ENCODE peak calls at places on chromosomes 5 and 9, in ten cellular contexts. Y, O, C, K, G, P, V, J, S and D are unnamed samples.

GRCh38 chr9:91966503-91966902 is 16.5 kb upstream of the ROR2 start:
- DNase-seq in Y (no peak), O (no peak), C (no peak), K (no peak), G (no peak), P (no peak), V (no peak), J (no peak), S (no peak), D (no peak)

GRCh38 chr9:21993007-21993406 is 1.2 kb downstream of the CDKN2A start:
- DNase-seq in Y (no peak), O (no peak), C (no peak), K (no peak), G (no peak), P (no peak), V (no peak), J (no peak), S (no peak), D (no peak)

GRCh38 chr5:175567954-175568353 is 89.6 kb downstream of the SFXN1 start:
- DNase-seq in Y (no peak), O (no peak), C (no peak), K (no peak), G (no peak), P (no peak), V (no peak), J (no peak), S (no peak), D (no peak)

GRCh38 chr9:129483467-129484324 is 137.2 kb downstream of the C9orf50 start:
- DNase-seq in Y (peak), O (no peak), C (peak), K (peak), G (no peak), P (peak), V (peak), J (peak), S (peak), D (no peak)

GRCh38 chr9:99274511-99274910 is 52.4 kb downstream of the SEC61B start:
- DNase-seq in Y (no peak), O (no peak), C (no peak), K (no peak), G (no peak), P (no peak), V (no peak), J (no peak), S (no peak), D (no peak)

GRCh38 chr5:105878402-105878801 is 1792.3 kb downstream of the EFNA5 start:
- DNase-seq in Y (no peak), O (no peak), C (no peak), K (no peak), G (no peak), P (no peak), V (no peak), J (no peak), S (no peak), D (no peak)

GRCh38 chr5:116507941-116508655 is 66.5 kb downstream of the SEMA6A start:
- DNase-seq in Y (no peak), O (no peak), C (no peak), K (no peak), G (no peak), P (no peak), V (no peak), J (no peak), S (no peak), D (no peak)

GRCh38 chr9:135701067-135701967 is 668 bp upstream of the KCNT1 start:
- DNase-seq in Y (no peak), O (no peak), C (peak), K (no peak), G (peak), P (peak), V (no peak), J (no peak), S (no peak), D (peak)

GRCh38 chr5:122165574-122166021 is 36.3 kb downstream of the ZNF474 start:
- DNase-seq in Y (no peak), O (no peak), C (no peak), K (no peak), G (no peak), P (no peak), V (no peak), J (no peak), S (peak), D (no peak)

GRCh38 chr9:126127591-126127990 is 199.0 kb upstream of the MVB12B start:
- DNase-seq in Y (peak), O (no peak), C (no peak), K (peak), G (no peak), P (peak), V (no peak), J (no peak), S (no peak), D (no peak)

GRCh38 chr5:61808884-61809283 is 476.8 kb downstream of the ZSWIM6 start:
- DNase-seq in Y (no peak), O (no peak), C (no peak), K (no peak), G (no peak), P (no peak), V (no peak), J (no peak), S (no peak), D (no peak)

GRCh38 chr9:112112941-112113399 is 62.1 kb downstream of the SUSD1 start:
- DNase-seq in Y (peak), O (no peak), C (peak), K (no peak), G (peak), P (no peak), V (no peak), J (no peak), S (peak), D (peak)

GRCh38 chr9:79581794-79582193 is 10.0 kb downstream of the TLE4 start:
- DNase-seq in Y (no peak), O (no peak), C (peak), K (peak), G (no peak), P (no peak), V (no peak), J (no peak), S (no peak), D (no peak)

GRCh38 chr5:168177831-168178450 is 113.5 kb upstream of the WWC1 start:
- DNase-seq in Y (no peak), O (no peak), C (peak), K (no peak), G (no peak), P (no peak), V (peak), J (no peak), S (no peak), D (no peak)

GRCh38 chr5:43041669-43042175 is 1.6 kb upstream of the ANXA2R start:
- DNase-seq in Y (peak), O (peak), C (no peak), K (peak), G (no peak), P (no peak), V (no peak), J (peak), S (peak), D (no peak)

GRCh38 chr5:61993446-61994017 is 312.5 kb upstream of the KIF2A start:
- DNase-seq in Y (no peak), O (no peak), C (no peak), K (no peak), G (no peak), P (no peak), V (no peak), J (no peak), S (no peak), D (no peak)

GRCh38 chr5:136077046-136077445 is 48.3 kb downstream of the TGFBI start:
- DNase-seq in Y (no peak), O (no peak), C (no peak), K (no peak), G (no peak), P (no peak), V (no peak), J (no peak), S (no peak), D (no peak)

GRCh38 chr5:136080113-136080482 is 51.3 kb downstream of the TGFBI start:
- DNase-seq in Y (no peak), O (no peak), C (peak), K (no peak), G (no peak), P (no peak), V (no peak), J (no peak), S (no peak), D (no peak)

GRCh38 chr5:136073714-136074113 is 44.9 kb downstream of the TGFBI start:
- DNase-seq in Y (no peak), O (no peak), C (no peak), K (no peak), G (peak), P (no peak), V (no peak), J (no peak), S (no peak), D (no peak)

GRCh38 chr5:136079195-136079985 is 50.6 kb downstream of the TGFBI start:
- DNase-seq in Y (no peak), O (no peak), C (peak), K (no peak), G (no peak), P (no peak), V (no peak), J (no peak), S (no peak), D (peak)

GRCh38 chr5:136075339-136075885 is 46.6 kb downstream of the TGFBI start:
- DNase-seq in Y (no peak), O (no peak), C (no peak), K (no peak), G (no peak), P (no peak), V (no peak), J (no peak), S (no peak), D (no peak)
- TF ChIP-seq CTCF in Y (no peak), O (no peak), C (no peak), K (no peak), G (no peak), P (no peak), V (no peak), J (no peak), S (no peak), D (no peak)

DNA sequence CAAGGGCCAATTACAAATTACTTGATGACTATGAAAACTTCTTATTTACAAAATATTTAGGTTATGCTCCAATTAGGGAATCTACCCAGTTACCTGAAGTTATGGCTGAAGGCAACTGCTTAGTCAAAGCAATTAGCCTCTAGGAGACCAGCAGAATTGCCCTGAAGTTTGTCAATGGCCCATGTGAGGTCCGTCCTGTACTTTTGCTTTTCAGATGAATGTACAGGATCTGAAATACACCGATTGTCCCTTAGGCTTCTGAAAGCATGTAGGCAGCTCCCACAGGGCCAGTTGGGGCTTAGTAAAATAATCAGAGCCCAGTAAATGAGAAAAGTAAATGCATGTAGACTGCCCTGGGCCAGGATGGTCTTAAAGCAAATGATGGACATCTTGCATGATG is 93.3 kb downstream of the DAPK1 start:
- DNase-seq in Y (no peak), O (no peak), C (no peak), K (no peak), G (no peak), P (no peak), V (no peak), J (no peak), S (no peak), D (no peak)
- TF ChIP-seq CTCF in Y (no peak), O (no peak), C (no peak), K (no peak), G (no peak), P (no peak), V (no peak), J (no peak), S (no peak), D (no peak)

DNA sequence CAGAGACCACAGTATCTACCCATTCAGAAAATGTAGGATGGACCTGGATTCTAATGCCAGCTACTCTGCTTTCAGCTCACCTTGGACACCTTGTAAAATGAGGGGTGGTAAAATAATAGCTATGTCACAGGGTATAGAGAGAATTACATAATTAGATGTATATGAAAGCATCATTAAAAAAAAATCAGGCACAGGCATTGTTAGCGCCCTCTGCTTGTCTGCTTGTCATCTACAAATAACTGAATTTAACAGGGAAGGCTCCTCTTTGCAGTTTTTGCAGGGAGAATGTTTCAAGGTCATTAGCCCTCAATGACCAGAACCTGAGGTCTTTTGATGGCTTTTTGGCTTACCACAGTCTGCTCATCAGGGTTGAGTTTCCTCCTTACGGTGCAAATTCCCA is 58.0 kb downstream of the GPR21 start:
- DNase-seq in Y (no peak), O (no peak), C (no peak), K (no peak), G (no peak), P (no peak), V (no peak), J (no peak), S (no peak), D (no peak)
- TF ChIP-seq CTCF in Y (no peak), O (no peak), C (peak), K (no peak), G (no peak), P (no peak), V (no peak), J (no peak), S (no peak), D (no peak)

GRCh38 chr5:135462304-135462703 is 10.2 kb upstream of the TIFAB start:
- DNase-seq in Y (peak), O (peak), C (peak), K (peak), G (peak), P (no peak), V (no peak), J (no peak), S (peak), D (peak)
- TF ChIP-seq CTCF in Y (no peak), O (peak), C (peak), K (no peak), G (peak), P (peak), V (peak), J (peak), S (peak), D (peak)

DNA sequence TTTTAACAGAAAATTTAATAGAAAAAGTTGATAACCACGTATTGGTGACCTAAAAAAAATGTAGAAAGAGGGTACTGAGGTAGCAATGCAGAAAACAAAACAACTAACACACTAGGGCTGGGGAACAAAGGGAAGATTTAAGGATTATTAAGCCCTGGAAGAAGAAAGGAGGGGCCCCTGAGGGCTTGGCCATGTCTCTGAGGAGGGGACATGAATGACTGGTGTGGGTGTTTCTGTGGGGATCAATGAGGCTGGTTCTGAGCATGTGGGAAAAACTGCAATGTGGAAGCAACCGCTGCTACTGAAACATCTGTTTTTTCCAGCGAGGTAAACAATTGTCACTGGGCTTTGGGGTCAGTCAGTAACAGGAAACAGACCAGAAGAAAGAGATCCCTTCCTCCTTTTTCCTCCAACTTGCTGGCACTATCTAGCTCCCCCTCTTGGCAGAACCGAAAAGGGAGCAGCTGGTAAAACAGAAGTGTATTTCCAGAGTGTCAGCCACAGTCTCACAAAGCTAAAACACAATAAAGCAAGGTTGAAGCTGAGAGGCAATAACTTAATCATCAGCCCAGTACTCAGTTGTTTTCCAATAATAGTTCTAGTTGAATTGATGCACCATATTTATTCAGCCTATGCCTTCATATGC is 48.3 kb downstream of the ATPSCKMT start:
- DNase-seq in Y (no peak), O (peak), C (peak), K (peak), G (no peak), P (no peak), V (no peak), J (no peak), S (no peak), D (no peak)
- TF ChIP-seq CTCF in Y (no peak), O (peak), C (peak), K (no peak), G (peak), P (no peak), V (peak), J (peak), S (no peak), D (no peak)

GRCh38 chr5:147460380-147460779 is 49.5 kb downstream of the DPYSL3 start:
- DNase-seq in Y (no peak), O (no peak), C (no peak), K (no peak), G (no peak), P (no peak), V (no peak), J (no peak), S (no peak), D (no peak)
- TF ChIP-seq CTCF in Y (no peak), O (no peak), C (no peak), K (no peak), G (no peak), P (no peak), V (no peak), J (no peak), S (no peak), D (no peak)

GRCh38 chr5:52863715-52864114 is 76.0 kb downstream of the ITGA1 start:
- DNase-seq in Y (no peak), O (no peak), C (no peak), K (no peak), G (no peak), P (no peak), V (no peak), J (no peak), S (no peak), D (no peak)

GRCh38 chr5:52861368-52861767 is 73.7 kb downstream of the ITGA1 start:
- DNase-seq in Y (no peak), O (no peak), C (no peak), K (no peak), G (no peak), P (no peak), V (no peak), J (no peak), S (no peak), D (no peak)

GRCh38 chr5:52854949-52855348 is 67.2 kb downstream of the ITGA1 start:
- DNase-seq in Y (no peak), O (no peak), C (no peak), K (no peak), G (no peak), P (no peak), V (no peak), J (no peak), S (no peak), D (no peak)

GRCh38 chr5:52856564-52856963 is 68.8 kb downstream of the ITGA1 start:
- DNase-seq in Y (no peak), O (no peak), C (no peak), K (no peak), G (no peak), P (no peak), V (no peak), J (no peak), S (no peak), D (no peak)

GRCh38 chr5:52859619-52860018 is 71.9 kb downstream of the ITGA1 start:
- DNase-seq in Y (no peak), O (no peak), C (no peak), K (no peak), G (no peak), P (no peak), V (no peak), J (no peak), S (no peak), D (no peak)
- TF ChIP-seq CTCF in Y (no peak), O (no peak), C (no peak), K (no peak), G (no peak), P (no peak), V (no peak), J (no peak), S (no peak), D (no peak)

GRCh38 chr5:143806568-143806967 is 5.4 kb upstream of the HMHB1 start:
- DNase-seq in Y (no peak), O (no peak), C (no peak), K (no peak), G (no peak), P (no peak), V (no peak), J (no peak), S (no peak), D (no peak)

GRCh38 chr5:143807401-143807800 is 4.6 kb upstream of the HMHB1 start:
- DNase-seq in Y (no peak), O (no peak), C (no peak), K (no peak), G (no peak), P (no peak), V (no peak), J (no peak), S (no peak), D (no peak)

GRCh38 chr5:143812085-143812705 is at the start of gene HMHB1:
- DNase-seq in Y (no peak), O (no peak), C (no peak), K (no peak), G (no peak), P (no peak), V (no peak), J (no peak), S (no peak), D (no peak)
- TF ChIP-seq CTCF in Y (no peak), O (no peak), C (no peak), K (no peak), G (no peak), P (no peak), V (no peak), J (no peak), S (no peak), D (no peak)

GRCh38 chr9:101393135-101393534 is 5.3 kb downstream of the MRPL50 start:
- DNase-seq in Y (no peak), O (no peak), C (no peak), K (no peak), G (no peak), P (no peak), V (no peak), J (no peak), S (no peak), D (no peak)

GRCh38 chr9:101387871-101388506 is 3.2 kb upstream of the BAAT start:
- DNase-seq in Y (no peak), O (no peak), C (peak), K (peak), G (no peak), P (peak), V (no peak), J (no peak), S (peak), D (no peak)

GRCh38 chr9:101383361-101383760 is 1.4 kb downstream of the BAAT start:
- DNase-seq in Y (no peak), O (no peak), C (no peak), K (no peak), G (no peak), P (no peak), V (no peak), J (no peak), S (no peak), D (no peak)

GRCh38 chr9:101388507-101388993 is 3.7 kb upstream of the BAAT start:
- DNase-seq in Y (no peak), O (no peak), C (no peak), K (no peak), G (no peak), P (no peak), V (no peak), J (no peak), S (no peak), D (no peak)
- TF ChIP-seq CTCF in Y (no peak), O (no peak), C (peak), K (no peak), G (no peak), P (no peak), V (no peak), J (no peak), S (peak), D (no peak)